ENCODE peak calls at places on chromosomes 7 and 10, in eight cellular contexts. H, W, R, Y, V, E, T and Z are unnamed samples.

GRCh38 chr10:43686414-43686813 is 37.7 kb upstream of the ZNF32 start:
- DNase-seq in E (no peak), V (no peak), T (no peak), W (no peak), Y (no peak), R (no peak), H (no peak), Z (no peak)

GRCh38 chr10:52128056-52128683 is 185.9 kb upstream of the DKK1 start:
- DNase-seq in Y (no peak), T (no peak), W (no peak), V (no peak), E (no peak), R (no peak), H (no peak), Z (no peak)

GRCh38 chr7:1598961-1599360 is 29.1 kb upstream of the PSMG3 start:
- DNase-seq in V (no peak), Y (no peak), E (no peak), W (no peak), T (no peak), R (no peak), H (no peak), Z (no peak)

GRCh38 chr10:97713351-97713827 is at the start of gene MARVELD1:
- DNase-seq in Y (peak), H (peak), W (peak), R (peak), E (peak), T (peak), V (peak), Z (peak)

GRCh38 chr10:48694371-48695030 is 9.8 kb downstream of the WDFY4 start:
- DNase-seq in H (no peak), T (no peak), V (no peak), E (no peak), R (no peak), Y (no peak), W (no peak), Z (no peak)

GRCh38 chr7:42457663-42458062 is 220.7 kb upstream of the GLI3 start:
- DNase-seq in E (no peak), Y (no peak), T (no peak), R (no peak), W (no peak), V (no peak), H (no peak), Z (no peak)

GRCh38 chr7:71131256-71131752 is 640 bp upstream of the GALNT17 start:
- DNase-seq in H (no peak), E (peak), R (peak), W (no peak), V (peak), T (no peak), Y (no peak), Z (no peak)

GRCh38 chr10:113897693-113898618 is 43.5 kb downstream of the NHLRC2 start:
- DNase-seq in T (peak), R (peak), H (no peak), E (no peak), Y (no peak), V (no peak), W (no peak), Z (no peak)

GRCh38 chr10:7333995-7334964 is 76.6 kb downstream of the SFMBT2 start:
- DNase-seq in H (no peak), E (no peak), R (peak), Y (no peak), T (no peak), V (no peak), W (no peak), Z (no peak)

GRCh38 chr7:80330434-80330833 is 181.4 kb downstream of the GNAT3 start:
- DNase-seq in Y (no peak), W (no peak), T (no peak), R (no peak), E (no peak), H (no peak), V (no peak), Z (no peak)

GRCh38 chr10:132197271-132198067 is 10.7 kb downstream of the DPYSL4 start:
- DNase-seq in H (no peak), W (no peak), T (no peak), Y (no peak), V (no peak), E (no peak), R (no peak), Z (no peak)

GRCh38 chr7:137847418-137848050 is 760 bp upstream of the DGKI start:
- DNase-seq in V (no peak), H (peak), R (peak), W (no peak), E (peak), Y (no peak), T (no peak), Z (no peak)

GRCh38 chr7:1459930-1460756 is 873 bp upstream of the MICALL2 start:
- DNase-seq in Y (no peak), E (no peak), W (no peak), H (no peak), R (no peak), T (no peak), V (peak), Z (no peak)

GRCh38 chr10:7789390-7789789 is 1.4 kb downstream of the ATP5F1C start:
- DNase-seq in H (no peak), R (no peak), T (peak), W (no peak), E (no peak), Y (no peak), V (no peak), Z (peak)

GRCh38 chr10:77494789-77495541 is 142.6 kb downstream of the KCNMA1 start:
- DNase-seq in H (no peak), R (no peak), E (no peak), V (no peak), T (no peak), Y (no peak), W (no peak), Z (no peak)

GRCh38 chr10:129114588-129114987 is 352.5 kb upstream of the MGMT start:
- DNase-seq in Y (no peak), H (no peak), T (no peak), W (no peak), R (no peak), V (no peak), E (no peak), Z (no peak)

GRCh38 chr10:72308320-72308987 is 34.7 kb downstream of the DDIT4 start:
- DNase-seq in E (no peak), R (peak), W (peak), V (no peak), Y (peak), T (peak), H (peak), Z (no peak)

GRCh38 chr10:122245136-122245535 is 26.0 kb upstream of the BTBD16 start:
- DNase-seq in R (no peak), W (no peak), E (no peak), H (no peak), V (no peak), T (no peak), Y (no peak), Z (no peak)

GRCh38 chr10:74813371-74813770 is 13.0 kb upstream of the KAT6B start:
- DNase-seq in T (no peak), W (no peak), Y (no peak), E (no peak), H (no peak), V (no peak), R (no peak), Z (no peak)

GRCh38 chr7:30468791-30469190 is 9.8 kb downstream of the NOD1 start:
- DNase-seq in W (no peak), R (no peak), E (no peak), T (no peak), H (no peak), V (no peak), Y (peak), Z (no peak)

GRCh38 chr7:128407751-128408708 is 1.8 kb downstream of the IMPDH1 start:
- DNase-seq in T (no peak), V (no peak), Y (peak), H (no peak), W (peak), E (no peak), R (no peak), Z (no peak)

GRCh38 chr10:108631332-108631731 is 1292.0 kb downstream of the XPNPEP1 start:
- DNase-seq in R (no peak), H (no peak), E (no peak), V (no peak), Y (no peak), T (no peak), W (no peak), Z (no peak)

GRCh38 chr7:133742709-133743538 is 384.2 kb upstream of the LRGUK start:
- DNase-seq in T (peak), R (peak), H (no peak), V (no peak), Y (no peak), W (peak), E (peak), Z (no peak)

GRCh38 chr10:131312261-131312801 is 810 bp upstream of the TCERG1L start:
- DNase-seq in W (no peak), Y (no peak), V (no peak), R (peak), H (peak), E (peak), T (no peak), Z (no peak)

GRCh38 chr7:133429371-133429770 is 176.5 kb downstream of the EXOC4 start:
- DNase-seq in R (no peak), E (no peak), W (no peak), V (no peak), T (peak), Y (no peak), H (no peak), Z (no peak)